ENCODE peak calls at places on chromosome 2, in eight cellular contexts. W is activated CD4-positive, alpha-beta T cell treated with anti-CD3 and anti-CD28 coated beads, Interleukin-2, amount 10 ng/mL, durations not matched to agents 7 days and 5 days; Z is retina; R is GM12864; L is NCI-H510A; V is head of caudate nucleus; N is pons; K is A673. X is an unnamed sample.

GRCh38 chr2:83006991-83007390 is 1452.1 kb downstream of the SUCLG1 start:
- DNase-seq in V (no peak), Z (no peak), R (no peak), L (no peak), K (no peak), N (no peak), W (no peak), X (peak; percentile 24)

GRCh38 chr2:149451417-149452165 is 121.2 kb downstream of the LYPD6 start:
- DNase-seq in L (no peak), K (no peak), V (no peak), N (no peak), W (no peak), Z (no peak), R (no peak), X (no peak)

GRCh38 chr2:226216578-226216977 is 583.0 kb downstream of the IRS1 start:
- DNase-seq in R (no peak), V (no peak), L (no peak), N (no peak), W (no peak), K (no peak), Z (no peak), X (no peak)

GRCh38 chr2:142682528-142682927 is 194.9 kb upstream of the KYNU start:
- DNase-seq in Z (no peak), L (no peak), W (no peak), N (peak; percentile 11), R (peak; percentile 3), K (peak; percentile 35), V (no peak), X (no peak)

GRCh38 chr2:170409164-170409535 is 231.2 kb downstream of the MYO3B start:
- DNase-seq in Z (peak; percentile 82), K (peak; percentile 82), V (peak; percentile 74), W (peak; percentile 86), R (peak; percentile 38), L (peak; percentile 74), N (peak; percentile 76), X (peak; percentile 74)

GRCh38 chr2:84938194-84938879 is 32.6 kb upstream of the KCMF1 start:
- DNase-seq in Z (no peak), W (peak; percentile 43), N (no peak), V (no peak), L (no peak), R (peak; percentile 70), K (no peak), X (no peak)

GRCh38 chr2:218781691-218782528 is at the start of gene CYP27A1:
- DNase-seq in K (no peak), N (peak; percentile 63), Z (peak; percentile 83), L (peak; percentile 30), W (no peak), V (peak; percentile 82), R (no peak), X (peak; percentile 70)

GRCh38 chr2:10547011-10547410 is 98.9 kb upstream of the ODC1 start:
- DNase-seq in N (no peak), L (no peak), R (no peak), Z (no peak), W (no peak), K (no peak), V (no peak), X (peak; percentile 43)

GRCh38 chr2:172196768-172197322 is 94.1 kb upstream of the DLX2 start:
- DNase-seq in Z (no peak), W (peak; percentile 43), K (no peak), R (no peak), V (no peak), L (no peak), N (no peak), X (peak; percentile 60)

GRCh38 chr2:235659767-235660322 is 166.0 kb downstream of the AGAP1 start:
- DNase-seq in R (no peak), N (no peak), K (no peak), W (no peak), Z (no peak), L (no peak), V (peak; percentile 49), X (peak; percentile 90)

GRCh38 chr2:63581266-63581961 is 6.9 kb downstream of the WDPCP start:
- DNase-seq in R (no peak), W (no peak), K (no peak), Z (no peak), N (peak; percentile 65), L (no peak), V (peak; percentile 14), X (peak; percentile 48)

GRCh38 chr2:231399853-231400667 is 4.5 kb downstream of the B3GNT7 start:
- DNase-seq in N (peak; percentile 47), R (no peak), W (no peak), Z (no peak), V (peak; percentile 63), L (no peak), K (no peak), X (peak; percentile 49)

GRCh38 chr2:227871375-227871788 is at the start of gene DAW1:
- DNase-seq in L (peak; percentile 47), W (peak; percentile 36), N (no peak), V (peak; percentile 50), Z (peak; percentile 90), K (peak; percentile 65), R (no peak), X (peak; percentile 92)

GRCh38 chr2:120770176-120770575 is 34.5 kb downstream of the GLI2 start:
- DNase-seq in N (no peak), Z (no peak), W (no peak), L (no peak), V (no peak), R (no peak), K (no peak), X (no peak)

X was measured in GM03348.